ENCODE peak calls at places on chromosomes 11 and 22, in four cellular contexts. F is H1, B is HepG2, A is GM12878. W is an unnamed sample.

GRCh38 chr22:48897959-48898358 is 929.7 kb downstream of the BRD1 start:
- DNase-seq in F (no peak), B (no peak), A (no peak), W (no peak)

GRCh38 chr11:64290894-64291745 is at the start of gene KCNK4:
- DNase-seq in F (peak; percentile 73), B (no peak), A (no peak), W (no peak)

GRCh38 chr11:9664276-9665171 is 647 bp downstream of the SWAP70 start:
- DNase-seq in F (no peak), B (peak; percentile 29), A (no peak), W (no peak)

GRCh38 chr11:69444381-69445130 is 36.9 kb upstream of the LINC01488 start:
- DNase-seq in F (peak; percentile 74), B (peak; percentile 21), A (no peak), W (no peak)

GRCh38 chr11:118151421-118151820 is 1.2 kb downstream of the SCN4B start:
- DNase-seq in F (no peak), B (no peak), A (no peak), W (no peak)

GRCh38 chr11:12693485-12694181 is 19.4 kb downstream of the TEAD1 start:
- DNase-seq in F (no peak), B (peak; percentile 48), A (no peak), W (no peak)

GRCh38 chr11:118180300-118180703 is 3.9 kb upstream of the SCN2B start:
- DNase-seq in F (peak; percentile 77), B (peak; percentile 59), A (no peak), W (peak; percentile 58)

GRCh38 chr11:14418801-14419417 is 59.9 kb upstream of the RRAS2 start:
- DNase-seq in F (no peak), B (peak; percentile 38), A (no peak), W (no peak)

GRCh38 chr22:19525116-19525660 is 978 bp upstream of the CLDN5 start:
- DNase-seq in F (no peak), B (no peak), A (no peak), W (no peak)

GRCh38 chr11:32751381-32751780 is 43.1 kb downstream of the CCDC73 start:
- DNase-seq in F (no peak), B (no peak), A (no peak), W (no peak)

GRCh38 chr11:1717745-1718144 is 20.8 kb downstream of the KRTAP5-6 start:
- DNase-seq in F (no peak), B (no peak), A (no peak), W (no peak)

GRCh38 chr11:1762537-1763302 is 1.0 kb downstream of the CTSD start:
- DNase-seq in F (no peak), B (peak; percentile 83), A (no peak), W (no peak)

GRCh38 chr11:117180020-117180419 is 1.5 kb downstream of the SIDT2 start:
- DNase-seq in F (no peak), B (no peak), A (no peak), W (no peak)

GRCh38 chr22:37310815-37311595 is 28.7 kb downstream of the CYTH4 start:
- DNase-seq in F (no peak), B (no peak), A (no peak), W (no peak)

GRCh38 chr22:23023294-23023693 is 47.0 kb upstream of the GNAZ start:
- DNase-seq in F (no peak), B (no peak), A (no peak), W (no peak)

GRCh38 chr11:123425367-123425766 is 4.7 kb upstream of the GRAMD1B start:
- DNase-seq in F (no peak), B (no peak), A (no peak), W (no peak)

GRCh38 chr22:20089977-20090729 is 10.1 kb downstream of the DGCR8 start:
- DNase-seq in F (no peak), B (no peak), A (no peak), W (no peak)

GRCh38 chr11:5994791-5995190 is 8.0 kb upstream of the OR52L1 start:
- DNase-seq in F (no peak), B (no peak), A (no peak), W (no peak)

GRCh38 chr11:93936416-93936815 is 84.7 kb upstream of the HEPHL1 start:
- DNase-seq in F (no peak), B (no peak), A (no peak), W (no peak)

GRCh38 chr11:68962527-68963250 is 18.1 kb downstream of the MRGPRD start:
- DNase-seq in F (no peak), B (no peak), A (no peak), W (no peak)

GRCh38 chr11:45663486-45664375 is 1.7 kb downstream of the CHST1 start:
- DNase-seq in F (no peak), B (no peak), A (no peak), W (no peak)

GRCh38 chr22:44714703-44715350 is 12.8 kb downstream of the PRR5 start:
- DNase-seq in F (no peak), B (no peak), A (no peak), W (no peak)
- TF ChIP-seq YY1 in F (no peak), B (no peak), A (no peak), W (no peak)

DNA sequence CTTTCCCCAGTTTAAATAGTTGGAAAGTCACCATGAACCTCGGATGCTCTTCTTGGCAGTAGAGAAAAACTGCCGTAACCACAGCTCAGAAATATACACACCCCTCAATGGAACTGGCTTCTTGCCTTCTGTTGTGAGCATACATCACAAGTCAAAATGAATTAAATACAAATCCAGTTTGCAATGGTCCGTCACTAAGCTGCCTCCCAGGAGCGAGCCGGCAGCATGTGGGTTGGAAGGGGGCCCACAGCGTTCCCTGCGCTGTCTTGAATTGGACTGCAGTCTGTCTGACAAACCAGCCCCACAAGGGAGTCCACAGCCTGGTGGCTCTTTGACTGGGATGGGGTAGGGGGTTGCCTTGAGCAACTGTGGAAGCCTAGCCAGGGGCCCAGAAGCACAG is 38.3 kb downstream of the C11orf58 start:
- DNase-seq in F (no peak), B (no peak), A (no peak), W (no peak)
- TF ChIP-seq SUZ12 in F (no peak), B (no peak), A (no peak), W (no peak)

GRCh38 chr11:35967042-35967441 is 23.2 kb downstream of the LDLRAD3 start:
- DNase-seq in F (no peak), B (no peak), A (no peak), W (no peak)
- TF ChIP-seq YY1 in F (no peak), B (no peak), A (no peak), W (no peak)

GRCh38 chr11:67275606-67276409 is 9.5 kb downstream of the GRK2 start:
- DNase-seq in F (no peak), B (no peak), A (no peak), W (no peak)

GRCh38 chr11:67278135-67278938 is 10.8 kb upstream of the ANKRD13D start:
- DNase-seq in F (no peak), B (no peak), A (no peak), W (no peak)

GRCh38 chr11:67276821-67277230 is 10.6 kb downstream of the GRK2 start:
- DNase-seq in F (no peak), B (no peak), A (no peak), W (no peak)

GRCh38 chr11:67278939-67279588 is 10.0 kb upstream of the ANKRD13D start:
- DNase-seq in F (no peak), B (no peak), A (no peak), W (no peak)

GRCh38 chr11:67277231-67277961 is 11.1 kb downstream of the GRK2 start:
- DNase-seq in F (peak; percentile 82), B (no peak), A (peak; percentile 66), W (no peak)
- TF ChIP-seq SUZ12 in F (no peak), B (no peak), A (no peak), W (no peak)

GRCh38 chr22:29593923-29594322 is 9.5 kb upstream of the NF2 start:
- DNase-seq in F (no peak), B (peak; percentile 61), A (no peak), W (no peak)

GRCh38 chr22:29600846-29601245 is 2.6 kb upstream of the NF2 start:
- DNase-seq in F (no peak), B (no peak), A (no peak), W (no peak)

DNA sequence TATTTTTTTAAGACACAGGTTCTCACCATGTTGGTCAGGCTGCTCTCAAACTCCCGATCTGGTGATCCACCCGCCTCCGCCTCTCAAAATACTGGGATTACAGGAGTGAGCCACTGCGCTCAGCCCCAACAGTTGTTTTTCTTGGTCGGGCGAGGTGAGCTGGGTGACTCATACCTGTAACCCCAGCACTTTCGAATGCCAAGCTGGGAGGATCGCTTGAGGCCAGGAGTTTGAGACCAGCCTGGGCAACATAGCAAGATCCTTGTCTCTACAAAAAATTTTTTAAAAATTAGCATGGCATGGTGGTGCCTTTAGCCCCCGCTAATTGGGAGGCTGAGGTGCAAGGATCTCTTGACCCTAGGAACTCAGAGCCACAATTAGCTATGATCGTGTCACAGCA is 7.0 kb upstream of the NF2 start:
- DNase-seq in F (no peak), B (no peak), A (no peak), W (no peak)
- TF ChIP-seq YY1 in F (no peak), B (no peak), A (no peak), W (no peak)

GRCh38 chr22:33865248-33865647 is 55.0 kb downstream of the LARGE1 start:
- DNase-seq in F (no peak), B (peak; percentile 61), A (no peak), W (no peak)

GRCh38 chr22:33865996-33866395 is 54.3 kb downstream of the LARGE1 start:
- DNase-seq in F (no peak), B (no peak), A (no peak), W (no peak)

GRCh38 chr22:33866521-33866920 is 53.8 kb downstream of the LARGE1 start:
- DNase-seq in F (no peak), B (no peak), A (no peak), W (no peak)

GRCh38 chr22:33867118-33867863 is 53.0 kb downstream of the LARGE1 start:
- DNase-seq in F (no peak), B (peak; percentile 48), A (no peak), W (no peak)

DNA sequence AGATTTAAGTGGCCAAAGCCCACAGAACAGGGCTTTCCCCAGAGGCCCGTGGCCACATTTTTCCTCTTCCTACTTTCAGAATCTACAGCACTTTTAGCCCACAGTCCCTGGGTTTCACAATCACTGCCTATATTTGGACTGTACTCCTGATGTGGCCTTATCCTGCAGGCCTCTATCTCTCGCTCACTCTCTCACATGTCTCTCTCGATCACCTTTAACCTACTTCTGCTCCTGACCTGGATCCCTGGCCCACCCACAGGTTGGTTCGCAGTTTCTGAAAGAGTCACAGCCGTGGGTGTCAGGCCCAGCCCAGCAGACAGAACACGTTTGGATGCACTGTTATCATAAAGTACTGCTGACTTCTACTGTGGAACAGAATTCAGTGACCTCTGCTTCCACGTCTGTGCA is 55.5 kb downstream of the LARGE1 start:
- DNase-seq in F (no peak), B (peak; percentile 63), A (no peak), W (no peak)
- TF ChIP-seq SUZ12 in F (no peak), B (no peak), A (no peak), W (no peak)

GRCh38 chr11:18013790-18014507 is 1.1 kb upstream of the SERGEF start:
- DNase-seq in F (peak; percentile 48), B (no peak), A (no peak), W (no peak)
- TF ChIP-seq YY1 in F (no peak), B (no peak), A (no peak), W (no peak)

W was measured in NT2/D1.